ENCODE peak calls at places on chromosomes 13 and 19, in eight cellular contexts. L is esophagus squamous epithelium, H is Peyer's patch, Q is neural progenitor cell, X is stomach, R is mammary epithelial cell, M is GM23338, N is tibial nerve. S is an unnamed sample. For H3K4me1, the result is how much of the 10 kb centered on the place peaks cover.

GRCh38 chr13:65913173-65913572 is 1317.0 kb downstream of the PCDH9 start:
- DNase-seq in L (no peak), H (no peak), Q (no peak), X (no peak), R (peak), M (no peak), N (no peak), S (no peak)

GRCh38 chr13:30743319-30744055 is 8.1 kb downstream of the ALOX5AP start:
- DNase-seq in L (no peak), H (no peak), Q (no peak), X (peak), R (peak), M (no peak), N (no peak), S (peak)

GRCh38 chr19:3184847-3185481 is 766 bp upstream of the NCLN start:
- DNase-seq in L (peak), H (no peak), Q (peak), X (peak), R (no peak), M (peak), N (peak), S (no peak)

GRCh38 chr13:52646967-52647366 is 4.7 kb downstream of the HNRNPA1L2 start:
- DNase-seq in L (no peak), H (no peak), Q (no peak), X (no peak), R (no peak), M (no peak), N (no peak), S (no peak)

GRCh38 chr19:45817725-45818301 is 2.7 kb upstream of the RSPH6A start:
- DNase-seq in L (no peak), H (no peak), Q (peak), X (no peak), R (peak), M (peak), N (no peak), S (no peak)

GRCh38 chr19:17807731-17808316 is 12.9 kb downstream of the B3GNT3 start:
- DNase-seq in L (no peak), H (no peak), Q (no peak), X (no peak), R (no peak), M (peak), N (no peak), S (no peak)

GRCh38 chr19:401836-402535 is 7.0 kb downstream of the C2CD4C start:
- DNase-seq in L (no peak), H (peak), Q (no peak), X (no peak), R (no peak), M (no peak), N (peak), S (no peak)

GRCh38 chr19:6126335-6126974 is 9.0 kb upstream of the ACSBG2 start:
- DNase-seq in L (no peak), H (no peak), Q (peak), X (no peak), R (peak), M (peak), N (no peak), S (peak)

GRCh38 chr19:47436712-47437401 is 17.5 kb upstream of the MEIS3 start:
- DNase-seq in L (no peak), H (peak), Q (peak), X (peak), R (peak), M (peak), N (peak), S (peak)

GRCh38 chr19:384801-385169 is 24.2 kb downstream of the C2CD4C start:
- DNase-seq in L (no peak), H (no peak), Q (no peak), X (no peak), R (no peak), M (no peak), N (no peak), S (no peak)

GRCh38 chr19:3096902-3097326 is 2.8 kb downstream of the GNA11 start:
- DNase-seq in L (no peak), H (no peak), Q (no peak), X (no peak), R (no peak), M (no peak), N (no peak), S (peak)

GRCh38 chr13:91540157-91540736 is 141.8 kb downstream of the GPC5 start:
- DNase-seq in L (no peak), H (no peak), Q (no peak), X (no peak), R (no peak), M (no peak), N (no peak), S (no peak)

GRCh38 chr13:60701919-60702318 is 304.9 kb downstream of the TDRD3 start:
- DNase-seq in L (no peak), H (no peak), Q (peak), X (no peak), R (no peak), M (no peak), N (no peak), S (no peak)

GRCh38 chr13:43663474-43664090 is 123.2 kb downstream of the ENOX1 start:
- DNase-seq in L (no peak), H (no peak), Q (no peak), X (no peak), R (no peak), M (no peak), N (no peak), S (no peak)

GRCh38 chr13:86282450-86282849 is 483.2 kb upstream of the SLITRK6 start:
- DNase-seq in L (no peak), H (no peak), Q (no peak), X (no peak), R (no peak), M (no peak), N (no peak), S (no peak)

GRCh38 chr19:32702010-32702409 is 10.4 kb downstream of the NUDT19 start:
- DNase-seq in L (no peak), H (no peak), Q (no peak), X (peak), R (no peak), M (peak), N (no peak), S (peak)

GRCh38 chr13:43564941-43565340 is 221.8 kb downstream of the ENOX1 start:
- DNase-seq in L (no peak), H (no peak), Q (no peak), X (no peak), R (no peak), M (no peak), N (no peak), S (no peak)

GRCh38 chr19:51573331-51573730 is 2.2 kb downstream of the ZNF175 start:
- DNase-seq in L (no peak), H (no peak), Q (no peak), X (no peak), R (no peak), M (no peak), N (no peak), S (no peak)

GRCh38 chr13:95099541-95099940 is 201.7 kb downstream of the ABCC4 start:
- DNase-seq in L (no peak), H (no peak), Q (no peak), X (peak), R (peak), M (no peak), N (no peak), S (no peak)

GRCh38 chr13:104984296-104984818 is 1551.1 kb downstream of the EFNB2 start:
- DNase-seq in L (no peak), H (no peak), Q (no peak), X (peak), R (peak), M (no peak), N (peak), S (no peak)

GRCh38 chr19:2084993-2085720 is 11.0 kb downstream of the MOB3A start:
- DNase-seq in L (peak), H (peak), Q (no peak), X (peak), R (peak), M (no peak), N (no peak), S (peak)

GRCh38 chr13:32969516-32969941 is 46.7 kb upstream of the KL start:
- DNase-seq in L (no peak), H (no peak), Q (no peak), X (no peak), R (no peak), M (no peak), N (no peak), S (no peak)

GRCh38 chr13:56893843-56894242 is 246.9 kb upstream of the PRR20A start:
- DNase-seq in L (no peak), H (no peak), Q (no peak), X (no peak), R (no peak), M (no peak), N (no peak), S (no peak)

GRCh38 chr13:20473888-20474287 is 51.8 kb downstream of the CRYL1 start:
- DNase-seq in L (no peak), H (no peak), Q (no peak), X (no peak), R (no peak), M (no peak), N (no peak), S (no peak)

GRCh38 chr13:98567140-98567539 is 9.8 kb downstream of the STK24 start:
- DNase-seq in L (no peak), H (no peak), Q (no peak), X (no peak), R (no peak), M (no peak), N (no peak), S (no peak)

GRCh38 chr13:99384468-99384867 is 77.3 kb upstream of the GPR183 start:
- DNase-seq in L (no peak), H (no peak), Q (no peak), X (no peak), R (no peak), M (no peak), N (no peak), S (no peak)

GRCh38 chr19:27679399-27679798 is 1533.6 kb downstream of the UQCRFS1 start:
- DNase-seq in L (no peak), H (no peak), Q (no peak), X (no peak), R (no peak), M (no peak), N (no peak), S (no peak)

GRCh38 chr13:96821381-96821780 is 172.9 kb downstream of the OXGR1 start:
- DNase-seq in L (no peak), H (no peak), Q (no peak), X (no peak), R (peak), M (no peak), N (no peak), S (no peak)

GRCh38 chr19:3250675-3251074 is 26.2 kb downstream of the CELF5 start:
- DNase-seq in L (no peak), H (no peak), Q (no peak), X (no peak), R (no peak), M (peak), N (no peak), S (peak)

GRCh38 chr13:66831317-66831716 is 398.8 kb downstream of the PCDH9 start:
- DNase-seq in L (no peak), H (no peak), Q (no peak), X (no peak), R (no peak), M (no peak), N (no peak), S (no peak)

GRCh38 chr13:50726164-50726563 is 117.3 kb downstream of the DLEU7 start:
- DNase-seq in L (no peak), H (no peak), Q (no peak), X (no peak), R (no peak), M (no peak), N (no peak), S (no peak)

GRCh38 chr13:105139380-105140285 is 1395.8 kb downstream of the EFNB2 start:
- DNase-seq in L (peak), H (no peak), Q (no peak), X (peak), R (no peak), M (peak), N (no peak), S (peak)

GRCh38 chr13:76993021-76993420 is 1.1 kb downstream of the CLN5 start:
- DNase-seq in L (no peak), H (no peak), Q (no peak), X (no peak), R (peak), M (no peak), N (no peak), S (no peak)

GRCh38 chr19:6527893-6528543 is 2.8 kb upstream of the TNFSF9 start:
- DNase-seq in L (no peak), H (no peak), Q (no peak), X (no peak), R (no peak), M (no peak), N (no peak), S (no peak)

GRCh38 chr13:21812192-21812626 is 141.3 kb downstream of the FGF9 start:
- DNase-seq in L (no peak), H (no peak), Q (peak), X (no peak), R (peak), M (no peak), N (no peak), S (no peak)

GRCh38 chr13:106232680-106233079 is 302.8 kb downstream of the EFNB2 start:
- DNase-seq in L (no peak), H (no peak), Q (no peak), X (no peak), R (no peak), M (peak), N (no peak), S (no peak)

GRCh38 chr19:40703029-40703755 is 12.7 kb upstream of the NUMBL start:
- DNase-seq in L (no peak), H (no peak), Q (no peak), X (no peak), R (no peak), M (no peak), N (no peak), S (no peak)

GRCh38 chr13:68851026-68851425 is 1256.6 kb upstream of the ATXN8OS start:
- DNase-seq in L (no peak), H (no peak), Q (no peak), X (no peak), R (no peak), M (no peak), N (no peak), S (no peak)

GRCh38 chr13:40800559-40800958 is 11.1 kb downstream of the SLC25A15 start:
- DNase-seq in L (no peak), H (no peak), Q (no peak), X (no peak), R (no peak), M (no peak), N (no peak), S (no peak)

GRCh38 chr19:57319869-57320179 is 448 bp upstream of the ZNF543 start:
- DNase-seq in L (no peak), H (no peak), Q (no peak), X (no peak), R (no peak), M (no peak), N (no peak), S (no peak)
- H3K27ac ChIP-seq in L (peak), H (peak), Q (peak), X (peak), R (peak), M (peak), N (peak), S (peak)

GRCh38 chr19:42595550-42596172 is 937 bp upstream of the CEACAM8 start:
- DNase-seq in L (no peak), H (no peak), Q (no peak), X (no peak), R (no peak), M (no peak), N (no peak), S (no peak)

GRCh38 chr19:42596391-42597071 is 1.8 kb upstream of the CEACAM8 start:
- DNase-seq in L (no peak), H (peak), Q (peak), X (peak), R (no peak), M (peak), N (no peak), S (peak)

GRCh38 chr19:42589792-42590191 is 4.9 kb downstream of the CEACAM8 start:
- DNase-seq in L (no peak), H (no peak), Q (no peak), X (no peak), R (no peak), M (no peak), N (no peak), S (no peak)

GRCh38 chr19:42594617-42595489 is at the start of gene CEACAM8:
- DNase-seq in L (no peak), H (no peak), Q (no peak), X (no peak), R (no peak), M (peak), N (no peak), S (no peak)
- H3K4me1 ChIP-seq in L (under half), H (under half), Q (under half), X (under half), R (under half), M (under half), N (under half), S (under half)

DNA sequence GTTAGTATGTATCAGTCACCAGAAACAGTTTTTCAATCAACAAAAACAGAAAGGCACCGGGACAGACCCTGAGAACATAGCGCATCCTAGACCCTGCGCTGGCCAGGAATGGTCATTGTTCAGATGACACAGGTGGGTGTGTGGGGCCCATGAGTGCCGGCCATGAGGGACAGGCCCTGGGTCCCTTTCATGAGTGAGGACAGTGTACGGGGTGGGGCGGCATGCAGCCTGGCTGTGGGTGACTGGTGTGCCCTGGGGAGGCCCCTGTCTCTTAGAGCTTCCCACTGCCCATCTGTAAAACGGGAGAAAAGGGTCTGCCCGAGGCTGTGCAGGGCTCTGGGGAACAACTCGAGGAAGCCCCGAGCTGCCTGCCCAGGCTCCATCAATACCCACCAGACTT is 25.8 kb downstream of the PBX4 start:
- DNase-seq in L (no peak), H (no peak), Q (no peak), X (no peak), R (no peak), M (no peak), N (no peak), S (no peak)
- H3K27ac ChIP-seq in L (no peak), H (no peak), Q (no peak), X (no peak), R (no peak), M (no peak), N (no peak), S (no peak)

GRCh38 chr19:8337728-8338127 is 5.3 kb downstream of the KANK3 start:
- DNase-seq in L (no peak), H (no peak), Q (no peak), X (no peak), R (no peak), M (no peak), N (no peak), S (no peak)

GRCh38 chr19:8342316-8342683 is 762 bp downstream of the KANK3 start:
- DNase-seq in L (no peak), H (no peak), Q (no peak), X (no peak), R (no peak), M (peak), N (no peak), S (no peak)

GRCh38 chr19:8342684-8343482 is at the start of gene KANK3:
- DNase-seq in L (peak), H (peak), Q (peak), X (peak), R (peak), M (peak), N (peak), S (peak)

GRCh38 chr19:8338835-8339234 is 4.2 kb downstream of the KANK3 start:
- DNase-seq in L (no peak), H (no peak), Q (no peak), X (no peak), R (no peak), M (peak), N (no peak), S (no peak)

GRCh38 chr19:8340341-8341096 is 2.5 kb downstream of the KANK3 start:
- DNase-seq in L (no peak), H (no peak), Q (peak), X (peak), R (no peak), M (peak), N (no peak), S (no peak)
- H3K4me1 ChIP-seq in L (under half), H (under half), Q (under half), X (under half), R (under half), M (under half), N (under half), S (under half)

DNA sequence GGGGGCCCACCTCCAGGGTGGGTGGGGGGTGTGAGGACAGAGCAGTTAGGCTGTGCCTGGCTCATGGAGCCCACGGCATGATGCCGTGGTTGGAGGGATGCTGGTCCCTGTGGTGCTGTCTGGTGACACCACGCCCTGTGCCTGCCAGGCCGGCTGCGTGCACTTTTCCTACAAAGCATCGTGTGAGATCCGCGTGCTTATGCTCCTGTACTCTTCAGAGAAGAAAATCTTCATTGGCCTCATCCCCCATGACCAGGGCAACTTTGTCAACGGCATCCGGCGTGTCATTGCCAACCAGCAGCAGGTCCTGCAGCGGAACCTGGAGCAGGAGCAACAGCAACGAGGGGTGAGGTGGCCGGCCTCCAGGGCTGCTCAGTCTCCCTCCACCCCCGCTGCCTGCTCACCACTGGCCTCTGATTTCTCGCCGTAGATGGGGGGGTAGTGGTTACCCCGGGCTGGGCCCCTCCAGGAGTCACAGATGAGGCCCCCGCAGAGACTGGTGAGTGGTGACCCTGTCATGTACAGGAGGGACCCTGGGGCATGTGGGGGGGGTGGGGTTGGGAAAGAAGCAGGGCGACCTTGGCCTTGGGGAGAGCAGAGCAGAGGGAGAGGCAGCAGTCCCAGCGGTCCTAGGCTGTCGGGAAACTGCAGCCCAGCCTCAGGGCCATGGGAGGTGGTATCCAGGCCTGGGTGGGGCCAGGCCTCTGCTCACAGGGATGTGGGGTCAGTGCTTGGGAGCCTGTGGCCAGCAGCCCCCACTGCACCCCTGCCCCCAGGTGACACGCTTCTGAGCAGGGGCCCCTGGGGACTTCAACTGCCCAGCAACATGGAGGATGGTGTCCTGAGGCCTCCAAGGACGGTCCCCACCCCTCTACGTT is 7.3 kb downstream of the PNKP start:
- DNase-seq in L (no peak), H (no peak), Q (no peak), X (no peak), R (no peak), M (no peak), N (no peak), S (no peak)
- H3K27ac ChIP-seq in L (peak), H (no peak), Q (peak), X (peak), R (no peak), M (no peak), N (peak), S (no peak)

S was measured in small intestine.